ENCODE peak calls at places on chromosomes 12 and 14, in four cellular contexts. E is fibroblast of gingiva, H is putamen, G is activated T-helper 1 cell treated with Interleukin-2 at 50 U/mL for 16 hours. T is an unnamed sample.
A peak's percentile ranks its signal among the peaks of the same experiment; 100 is the strongest.

GRCh38 chr14:74647834-74648361 is 35.9 kb upstream of the LTBP2 start:
- DNase-seq in E (no peak), H (no peak), G (no peak), T (peak; percentile 59)

GRCh38 chr12:60501124-60501729 is 905.4 kb downstream of the SLC16A7 start:
- DNase-seq in E (no peak), H (no peak), G (no peak), T (no peak)

GRCh38 chr14:24903337-24903736 is 146.6 kb downstream of the STXBP6 start:
- DNase-seq in E (peak; percentile 45), H (no peak), G (no peak), T (no peak)

GRCh38 chr12:72346331-72346944 is 74.3 kb downstream of the TRHDE start:
- DNase-seq in E (peak; percentile 64), H (peak; percentile 88), G (no peak), T (peak; percentile 29)

GRCh38 chr14:68949236-68949965 is 29.7 kb downstream of the ACTN1 start:
- DNase-seq in E (no peak), H (no peak), G (no peak), T (no peak)

GRCh38 chr14:20608383-20609095 is 17.4 kb upstream of the RNASE12 start:
- DNase-seq in E (no peak), H (no peak), G (no peak), T (no peak)

GRCh38 chr14:40417777-40418401 is 985.7 kb upstream of the FBXO33 start:
- DNase-seq in E (no peak), H (peak; percentile 14), G (no peak), T (peak; percentile 50)

GRCh38 chr12:31234955-31235867 is 90.7 kb downstream of the SINHCAF start:
- DNase-seq in E (peak; percentile 41), H (peak; percentile 45), G (no peak), T (peak; percentile 63)

GRCh38 chr12:2337031-2338010 is 284.5 kb downstream of the CACNA1C start:
- DNase-seq in E (no peak), H (no peak), G (no peak), T (no peak)

GRCh38 chr14:21047378-21047781 is 5.2 kb downstream of the RNASE7 start:
- DNase-seq in E (peak; percentile 47), H (no peak), G (no peak), T (no peak)

GRCh38 chr12:71456990-71457389 is 17.4 kb downstream of the LGR5 start:
- DNase-seq in E (no peak), H (no peak), G (no peak), T (no peak)

GRCh38 chr12:80472912-80473500 is 29.0 kb downstream of the PTPRQ start:
- DNase-seq in E (peak; percentile 80), H (no peak), G (no peak), T (no peak)

GRCh38 chr12:114912811-114913210 is 228.8 kb upstream of the TBX3 start:
- DNase-seq in E (no peak), H (no peak), G (no peak), T (no peak)